ENCODE peak calls at places on chromosomes 12 and 14, in ten cellular contexts. One of them, this sample, is unnamed.

GRCh38 chr12:12518919-12519318 is 43.7 kb downstream of the DUSP16 start:
- DNase-seq in right cardiac atrium: no peak
- DNase-seq in activated T-cell treated with anti-CD3 and anti-CD28 coated beads for 48 hours: no peak
- DNase-seq in GM13976: no peak
- DNase-seq in lower leg skin: no peak
- DNase-seq in H7: no peak
- DNase-seq in NCI-H446: no peak
- DNase-seq in amniotic epithelial cell: peak; percentile 52
- DNase-seq in hippocampal formation: no peak
- DNase-seq in GM04504: no peak
- DNase-seq in this sample: no peak

GRCh38 chr14:19754172-19754571 is 10.8 kb downstream of the OR4Q3 start:
- DNase-seq in right cardiac atrium: no peak
- DNase-seq in activated T-cell treated with anti-CD3 and anti-CD28 coated beads for 48 hours: no peak
- DNase-seq in GM13976: no peak
- DNase-seq in lower leg skin: no peak
- DNase-seq in H7: no peak
- DNase-seq in NCI-H446: no peak
- DNase-seq in amniotic epithelial cell: no peak
- DNase-seq in hippocampal formation: no peak
- DNase-seq in GM04504: no peak
- DNase-seq in this sample: no peak

GRCh38 chr12:95393191-95393790 is 80.7 kb upstream of the METAP2 start:
- DNase-seq in right cardiac atrium: no peak
- DNase-seq in activated T-cell treated with anti-CD3 and anti-CD28 coated beads for 48 hours: no peak
- DNase-seq in GM13976: no peak
- DNase-seq in lower leg skin: no peak
- DNase-seq in H7: no peak
- DNase-seq in NCI-H446: no peak
- DNase-seq in amniotic epithelial cell: no peak
- DNase-seq in hippocampal formation: no peak
- DNase-seq in GM04504: no peak
- DNase-seq in this sample: no peak

GRCh38 chr12:6548556-6549378 is 7.1 kb downstream of the IFFO1 start:
- DNase-seq in right cardiac atrium: peak; percentile 28
- DNase-seq in activated T-cell treated with anti-CD3 and anti-CD28 coated beads for 48 hours: no peak
- DNase-seq in GM13976: no peak
- DNase-seq in lower leg skin: no peak
- DNase-seq in H7: peak; percentile 19
- DNase-seq in NCI-H446: no peak
- DNase-seq in amniotic epithelial cell: peak; percentile 92
- DNase-seq in hippocampal formation: no peak
- DNase-seq in GM04504: peak; percentile 72
- DNase-seq in this sample: peak; percentile 85

GRCh38 chr12:104263580-104264358 is 39.8 kb upstream of the EID3 start:
- DNase-seq in right cardiac atrium: no peak
- DNase-seq in activated T-cell treated with anti-CD3 and anti-CD28 coated beads for 48 hours: no peak
- DNase-seq in GM13976: no peak
- DNase-seq in lower leg skin: no peak
- DNase-seq in H7: no peak
- DNase-seq in NCI-H446: peak; percentile 45
- DNase-seq in amniotic epithelial cell: peak; percentile 70
- DNase-seq in hippocampal formation: no peak
- DNase-seq in GM04504: peak; percentile 80
- DNase-seq in this sample: peak; percentile 90

GRCh38 chr12:70213707-70214106 is 29.5 kb upstream of the CNOT2 start:
- DNase-seq in right cardiac atrium: no peak
- DNase-seq in activated T-cell treated with anti-CD3 and anti-CD28 coated beads for 48 hours: no peak
- DNase-seq in GM13976: no peak
- DNase-seq in lower leg skin: no peak
- DNase-seq in H7: no peak
- DNase-seq in NCI-H446: no peak
- DNase-seq in amniotic epithelial cell: no peak
- DNase-seq in hippocampal formation: no peak
- DNase-seq in GM04504: no peak
- DNase-seq in this sample: no peak

GRCh38 chr14:34965912-34966311 is 16.9 kb upstream of the SRP54 start:
- DNase-seq in right cardiac atrium: no peak
- DNase-seq in activated T-cell treated with anti-CD3 and anti-CD28 coated beads for 48 hours: no peak
- DNase-seq in GM13976: no peak
- DNase-seq in lower leg skin: no peak
- DNase-seq in H7: no peak
- DNase-seq in NCI-H446: no peak
- DNase-seq in amniotic epithelial cell: no peak
- DNase-seq in hippocampal formation: no peak
- DNase-seq in GM04504: no peak
- DNase-seq in this sample: peak; percentile 4

GRCh38 chr12:129138776-129139175 is 285.5 kb downstream of the GLT1D1 start:
- DNase-seq in right cardiac atrium: no peak
- DNase-seq in activated T-cell treated with anti-CD3 and anti-CD28 coated beads for 48 hours: no peak
- DNase-seq in GM13976: no peak
- DNase-seq in lower leg skin: no peak
- DNase-seq in H7: no peak
- DNase-seq in NCI-H446: no peak
- DNase-seq in amniotic epithelial cell: no peak
- DNase-seq in hippocampal formation: no peak
- DNase-seq in GM04504: no peak
- DNase-seq in this sample: no peak

GRCh38 chr12:98644433-98644711 is 216 bp downstream of the IKBIP start:
- DNase-seq in right cardiac atrium: peak; percentile 53
- DNase-seq in activated T-cell treated with anti-CD3 and anti-CD28 coated beads for 48 hours: no peak
- DNase-seq in GM13976: peak; percentile 33
- DNase-seq in lower leg skin: no peak
- DNase-seq in H7: no peak
- DNase-seq in NCI-H446: no peak
- DNase-seq in amniotic epithelial cell: no peak
- DNase-seq in hippocampal formation: no peak
- DNase-seq in GM04504: peak; percentile 24
- DNase-seq in this sample: peak; percentile 18

GRCh38 chr12:19410211-19410610 is 29.1 kb upstream of the AEBP2 start:
- DNase-seq in right cardiac atrium: no peak
- DNase-seq in activated T-cell treated with anti-CD3 and anti-CD28 coated beads for 48 hours: no peak
- DNase-seq in GM13976: no peak
- DNase-seq in lower leg skin: no peak
- DNase-seq in H7: no peak
- DNase-seq in NCI-H446: peak; percentile 53
- DNase-seq in amniotic epithelial cell: no peak
- DNase-seq in hippocampal formation: no peak
- DNase-seq in GM04504: no peak
- DNase-seq in this sample: no peak

GRCh38 chr12:26564391-26564790 is 268.6 kb downstream of the ITPR2 start:
- DNase-seq in right cardiac atrium: no peak
- DNase-seq in activated T-cell treated with anti-CD3 and anti-CD28 coated beads for 48 hours: no peak
- DNase-seq in GM13976: no peak
- DNase-seq in lower leg skin: no peak
- DNase-seq in H7: no peak
- DNase-seq in NCI-H446: no peak
- DNase-seq in amniotic epithelial cell: no peak
- DNase-seq in hippocampal formation: no peak
- DNase-seq in GM04504: no peak
- DNase-seq in this sample: no peak

GRCh38 chr14:61344437-61345143 is 23.2 kb downstream of the PRKCH start:
- DNase-seq in right cardiac atrium: no peak
- DNase-seq in activated T-cell treated with anti-CD3 and anti-CD28 coated beads for 48 hours: no peak
- DNase-seq in GM13976: no peak
- DNase-seq in lower leg skin: no peak
- DNase-seq in H7: no peak
- DNase-seq in NCI-H446: no peak
- DNase-seq in amniotic epithelial cell: no peak
- DNase-seq in hippocampal formation: no peak
- DNase-seq in GM04504: no peak
- DNase-seq in this sample: no peak

GRCh38 chr12:12837025-12837872 is 24.1 kb downstream of the DDX47 start:
- DNase-seq in right cardiac atrium: peak; percentile 64
- DNase-seq in activated T-cell treated with anti-CD3 and anti-CD28 coated beads for 48 hours: peak; percentile 50
- DNase-seq in GM13976: peak; percentile 60
- DNase-seq in lower leg skin: peak; percentile 82
- DNase-seq in H7: peak; percentile 78
- DNase-seq in NCI-H446: peak; percentile 51
- DNase-seq in amniotic epithelial cell: peak; percentile 74
- DNase-seq in hippocampal formation: no peak
- DNase-seq in GM04504: peak; percentile 66
- DNase-seq in this sample: peak; percentile 90

GRCh38 chr12:52019123-52019770 is 12.5 kb downstream of the TAMALIN start:
- DNase-seq in right cardiac atrium: no peak
- DNase-seq in activated T-cell treated with anti-CD3 and anti-CD28 coated beads for 48 hours: no peak
- DNase-seq in GM13976: no peak
- DNase-seq in lower leg skin: no peak
- DNase-seq in H7: no peak
- DNase-seq in NCI-H446: no peak
- DNase-seq in amniotic epithelial cell: no peak
- DNase-seq in hippocampal formation: peak; percentile 17
- DNase-seq in GM04504: no peak
- DNase-seq in this sample: no peak

GRCh38 chr12:116319851-116320621 is 42.5 kb upstream of the MED13L start:
- DNase-seq in right cardiac atrium: peak; percentile 58
- DNase-seq in activated T-cell treated with anti-CD3 and anti-CD28 coated beads for 48 hours: peak; percentile 20
- DNase-seq in GM13976: no peak
- DNase-seq in lower leg skin: peak; percentile 89
- DNase-seq in H7: no peak
- DNase-seq in NCI-H446: peak; percentile 90
- DNase-seq in amniotic epithelial cell: peak; percentile 88
- DNase-seq in hippocampal formation: peak; percentile 53
- DNase-seq in GM04504: peak; percentile 96
- DNase-seq in this sample: peak; percentile 94

GRCh38 chr12:76623929-76624328 is 64.4 kb upstream of the OSBPL8 start:
- DNase-seq in right cardiac atrium: no peak
- DNase-seq in activated T-cell treated with anti-CD3 and anti-CD28 coated beads for 48 hours: no peak
- DNase-seq in GM13976: no peak
- DNase-seq in lower leg skin: no peak
- DNase-seq in H7: no peak
- DNase-seq in NCI-H446: no peak
- DNase-seq in amniotic epithelial cell: no peak
- DNase-seq in hippocampal formation: no peak
- DNase-seq in GM04504: peak; percentile 58
- DNase-seq in this sample: peak; percentile 78

GRCh38 chr12:133256321-133256720 is 20.6 kb upstream of the ANHX start:
- DNase-seq in right cardiac atrium: no peak
- DNase-seq in activated T-cell treated with anti-CD3 and anti-CD28 coated beads for 48 hours: no peak
- DNase-seq in GM13976: no peak
- DNase-seq in lower leg skin: no peak
- DNase-seq in H7: no peak
- DNase-seq in NCI-H446: no peak
- DNase-seq in amniotic epithelial cell: no peak
- DNase-seq in hippocampal formation: no peak
- DNase-seq in GM04504: no peak
- DNase-seq in this sample: no peak

GRCh38 chr14:62097824-62098223 is 335.6 kb downstream of the SNAPC1 start:
- DNase-seq in right cardiac atrium: no peak
- DNase-seq in activated T-cell treated with anti-CD3 and anti-CD28 coated beads for 48 hours: no peak
- DNase-seq in GM13976: no peak
- DNase-seq in lower leg skin: no peak
- DNase-seq in H7: no peak
- DNase-seq in NCI-H446: no peak
- DNase-seq in amniotic epithelial cell: no peak
- DNase-seq in hippocampal formation: no peak
- DNase-seq in GM04504: no peak
- DNase-seq in this sample: no peak

GRCh38 chr12:65493893-65494205 is 215.4 kb downstream of the MSRB3 start:
- DNase-seq in right cardiac atrium: no peak
- DNase-seq in activated T-cell treated with anti-CD3 and anti-CD28 coated beads for 48 hours: no peak
- DNase-seq in GM13976: no peak
- DNase-seq in lower leg skin: no peak
- DNase-seq in H7: no peak
- DNase-seq in NCI-H446: no peak
- DNase-seq in amniotic epithelial cell: no peak
- DNase-seq in hippocampal formation: no peak
- DNase-seq in GM04504: no peak
- DNase-seq in this sample: peak; percentile 22

GRCh38 chr14:64109821-64110554 is 184.2 kb downstream of the ESR2 start:
- DNase-seq in right cardiac atrium: no peak
- DNase-seq in activated T-cell treated with anti-CD3 and anti-CD28 coated beads for 48 hours: no peak
- DNase-seq in GM13976: no peak
- DNase-seq in lower leg skin: no peak
- DNase-seq in H7: no peak
- DNase-seq in NCI-H446: no peak
- DNase-seq in amniotic epithelial cell: peak; percentile 61
- DNase-seq in hippocampal formation: no peak
- DNase-seq in GM04504: no peak
- DNase-seq in this sample: no peak

GRCh38 chr12:49661191-49661590 is 37.8 kb downstream of the PRPF40B start:
- DNase-seq in right cardiac atrium: no peak
- DNase-seq in activated T-cell treated with anti-CD3 and anti-CD28 coated beads for 48 hours: no peak
- DNase-seq in GM13976: peak; percentile 65
- DNase-seq in lower leg skin: no peak
- DNase-seq in H7: no peak
- DNase-seq in NCI-H446: no peak
- DNase-seq in amniotic epithelial cell: no peak
- DNase-seq in hippocampal formation: no peak
- DNase-seq in GM04504: no peak
- DNase-seq in this sample: no peak

GRCh38 chr12:93243689-93244513 is 133.8 kb upstream of the NUDT4 start:
- DNase-seq in right cardiac atrium: no peak
- DNase-seq in activated T-cell treated with anti-CD3 and anti-CD28 coated beads for 48 hours: no peak
- DNase-seq in GM13976: no peak
- DNase-seq in lower leg skin: no peak
- DNase-seq in H7: no peak
- DNase-seq in NCI-H446: no peak
- DNase-seq in amniotic epithelial cell: peak; percentile 97
- DNase-seq in hippocampal formation: no peak
- DNase-seq in GM04504: peak; percentile 59
- DNase-seq in this sample: peak; percentile 86

GRCh38 chr12:5989621-5990020 is 44.6 kb upstream of the ANO2 start:
- DNase-seq in right cardiac atrium: no peak
- DNase-seq in activated T-cell treated with anti-CD3 and anti-CD28 coated beads for 48 hours: no peak
- DNase-seq in GM13976: no peak
- DNase-seq in lower leg skin: no peak
- DNase-seq in H7: no peak
- DNase-seq in NCI-H446: no peak
- DNase-seq in amniotic epithelial cell: no peak
- DNase-seq in hippocampal formation: no peak
- DNase-seq in GM04504: no peak
- DNase-seq in this sample: no peak

GRCh38 chr12:28930704-28931103 is 218.4 kb upstream of the FAR2 start:
- DNase-seq in right cardiac atrium: no peak
- DNase-seq in activated T-cell treated with anti-CD3 and anti-CD28 coated beads for 48 hours: no peak
- DNase-seq in GM13976: no peak
- DNase-seq in lower leg skin: no peak
- DNase-seq in H7: no peak
- DNase-seq in NCI-H446: no peak
- DNase-seq in amniotic epithelial cell: no peak
- DNase-seq in hippocampal formation: no peak
- DNase-seq in GM04504: no peak
- DNase-seq in this sample: no peak

GRCh38 chr12:25590021-25590721 is 37.1 kb upstream of the LMNTD1 start:
- DNase-seq in right cardiac atrium: no peak
- DNase-seq in activated T-cell treated with anti-CD3 and anti-CD28 coated beads for 48 hours: peak; percentile 32
- DNase-seq in GM13976: no peak
- DNase-seq in lower leg skin: no peak
- DNase-seq in H7: no peak
- DNase-seq in NCI-H446: no peak
- DNase-seq in amniotic epithelial cell: no peak
- DNase-seq in hippocampal formation: no peak
- DNase-seq in GM04504: no peak
- DNase-seq in this sample: no peak

This sample was measured in foreskin fibroblast.